ENCODE peak calls at places on chromosomes 13 and 19, in nine cellular contexts. Y, T, L, M, B, J, A, D and U are unnamed samples.

GRCh38 chr13:42968906-42969305 is 23.1 kb downstream of the EPSTI1 start:
- DNase-seq in Y (no peak), T (no peak), L (peak), M (no peak), B (peak), J (no peak), A (peak), D (no peak), U (peak)

GRCh38 chr13:46578590-46578975 is 25.6 kb downstream of the LRCH1 start:
- DNase-seq in Y (no peak), T (no peak), L (no peak), M (no peak), B (no peak), J (no peak), A (no peak), D (no peak), U (no peak)

GRCh38 chr19:54017266-54017665 is 25.8 kb downstream of the CACNG6 start:
- DNase-seq in Y (no peak), T (no peak), L (no peak), M (no peak), B (no peak), J (no peak), A (no peak), D (no peak), U (no peak)

GRCh38 chr13:27130223-27131015 is 41.2 kb downstream of the USP12 start:
- DNase-seq in Y (no peak), T (no peak), L (no peak), M (no peak), B (no peak), J (peak), A (no peak), D (no peak), U (no peak)

GRCh38 chr13:114115191-114115671 is 17.2 kb downstream of the RASA3 start:
- DNase-seq in Y (peak), T (peak), L (no peak), M (peak), B (peak), J (peak), A (peak), D (peak), U (peak)

GRCh38 chr19:8690753-8691539 is 7.6 kb downstream of the ACTL9 start:
- DNase-seq in Y (no peak), T (no peak), L (no peak), M (no peak), B (no peak), J (no peak), A (no peak), D (no peak), U (no peak)

GRCh38 chr13:95098916-95099315 is 202.3 kb downstream of the ABCC4 start:
- DNase-seq in Y (no peak), T (no peak), L (no peak), M (no peak), B (no peak), J (no peak), A (no peak), D (no peak), U (no peak)

GRCh38 chr13:21395953-21396352 is 63.1 kb downstream of the ZDHHC20 start:
- DNase-seq in Y (no peak), T (no peak), L (no peak), M (no peak), B (no peak), J (no peak), A (no peak), D (no peak), U (no peak)

GRCh38 chr13:31895687-31896086 is 135.9 kb upstream of the FRY start:
- DNase-seq in Y (no peak), T (no peak), L (no peak), M (no peak), B (no peak), J (no peak), A (no peak), D (no peak), U (no peak)

GRCh38 chr19:16497042-16497441 is 848 bp downstream of the C19orf44 start:
- DNase-seq in Y (no peak), T (no peak), L (no peak), M (no peak), B (no peak), J (no peak), A (no peak), D (no peak), U (no peak)

GRCh38 chr19:16495982-16496612 is at the start of the genes C19orf44 and CALR3:
- DNase-seq in Y (peak), T (peak), L (peak), M (peak), B (peak), J (peak), A (peak), D (peak), U (peak)

GRCh38 chr19:16497837-16498236 is 1.6 kb downstream of the C19orf44 start:
- DNase-seq in Y (no peak), T (no peak), L (no peak), M (no peak), B (no peak), J (no peak), A (no peak), D (no peak), U (no peak)

GRCh38 chr19:16496613-16496983 is 404 bp downstream of the C19orf44 start:
- DNase-seq in Y (no peak), T (no peak), L (no peak), M (peak), B (peak), J (peak), A (peak), D (no peak), U (peak)
- H3K27ac ChIP-seq in Y (peak), T (peak), L (peak), M (peak), B (peak), J (no peak), A (peak), D (no peak), U (no peak)

GRCh38 chr19:3712663-3713531 is 4.7 kb downstream of the TJP3 start:
- DNase-seq in Y (no peak), T (no peak), L (no peak), M (no peak), B (peak), J (no peak), A (peak), D (no peak), U (peak)

GRCh38 chr19:3710265-3710812 is 2.2 kb downstream of the TJP3 start:
- DNase-seq in Y (peak), T (peak), L (peak), M (peak), B (peak), J (peak), A (peak), D (peak), U (peak)

GRCh38 chr19:3707868-3708206 is 347 bp upstream of the TJP3 start:
- DNase-seq in Y (no peak), T (no peak), L (no peak), M (no peak), B (no peak), J (no peak), A (no peak), D (no peak), U (no peak)

GRCh38 chr19:3708207-3708931 is at the start of gene TJP3:
- DNase-seq in Y (no peak), T (peak), L (peak), M (no peak), B (peak), J (peak), A (peak), D (no peak), U (peak)
- TF ChIP-seq POLR2A in Y (no peak), T (peak), L (peak), M (no peak), B (no peak), J (no peak), A (peak), D (no peak), U (no peak)

GRCh38 chr13:110448677-110449076 is 112.8 kb downstream of the RAB20 start:
- DNase-seq in Y (no peak), T (no peak), L (peak), M (no peak), B (no peak), J (no peak), A (no peak), D (no peak), U (no peak)
- H3K27ac ChIP-seq in Y (no peak), T (no peak), L (peak), M (no peak), B (no peak), J (no peak), A (peak), D (no peak), U (no peak)

GRCh38 chr13:101535192-101535746 is 82.8 kb downstream of the ITGBL1 start:
- DNase-seq in Y (no peak), T (no peak), L (no peak), M (no peak), B (no peak), J (no peak), A (no peak), D (no peak), U (no peak)
- TF ChIP-seq POLR2A in Y (no peak), T (no peak), L (no peak), M (no peak), B (no peak), J (no peak), A (no peak), D (no peak), U (no peak)

GRCh38 chr19:6026390-6026897 is 48.5 kb upstream of the RANBP3 start:
- DNase-seq in Y (no peak), T (no peak), L (no peak), M (no peak), B (no peak), J (no peak), A (no peak), D (no peak), U (no peak)

GRCh38 chr19:6021878-6022569 is 44.1 kb upstream of the RANBP3 start:
- DNase-seq in Y (peak), T (peak), L (peak), M (peak), B (peak), J (peak), A (peak), D (peak), U (peak)

GRCh38 chr19:6023085-6023682 is 45.2 kb upstream of the RANBP3 start:
- DNase-seq in Y (no peak), T (no peak), L (no peak), M (no peak), B (no peak), J (no peak), A (no peak), D (peak), U (no peak)

GRCh38 chr19:6022570-6023049 is 44.7 kb upstream of the RANBP3 start:
- DNase-seq in Y (no peak), T (no peak), L (no peak), M (no peak), B (no peak), J (no peak), A (no peak), D (no peak), U (no peak)

DNA sequence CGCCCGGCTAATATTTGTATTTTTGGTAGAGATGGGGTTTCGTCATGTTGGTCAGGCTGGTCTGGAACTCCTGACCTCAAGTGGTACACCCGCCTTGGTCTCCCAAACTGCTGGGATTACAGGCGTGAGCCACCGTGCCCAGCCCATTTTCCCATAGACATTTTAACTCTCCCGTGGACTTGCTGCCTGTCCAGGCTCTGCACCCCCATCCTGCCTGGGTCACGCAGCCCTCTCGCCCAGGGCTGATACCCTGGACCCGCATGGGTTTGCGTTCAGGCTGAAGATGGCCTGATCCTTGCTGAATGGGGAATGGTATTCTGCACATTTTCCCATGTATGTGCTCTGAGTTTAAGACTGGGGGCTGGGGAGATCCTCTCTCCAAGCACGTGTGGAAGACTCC is 46.0 kb upstream of the RANBP3 start:
- DNase-seq in Y (no peak), T (no peak), L (no peak), M (no peak), B (no peak), J (no peak), A (no peak), D (peak), U (no peak)
- H3K27ac ChIP-seq in Y (no peak), T (no peak), L (no peak), M (no peak), B (no peak), J (no peak), A (no peak), D (no peak), U (no peak)

GRCh38 chr19:17747205-17748098 is 3.8 kb upstream of the FCHO1 start:
- DNase-seq in Y (peak), T (peak), L (peak), M (peak), B (peak), J (peak), A (peak), D (peak), U (peak)
- TF ChIP-seq POLR2A in Y (no peak), T (no peak), L (no peak), M (no peak), B (no peak), J (no peak), A (no peak), D (no peak), U (no peak)

GRCh38 chr19:44740351-44740824 is 8.1 kb upstream of the BCL3 start:
- DNase-seq in Y (peak), T (peak), L (no peak), M (no peak), B (no peak), J (no peak), A (no peak), D (no peak), U (peak)

GRCh38 chr19:44741258-44741731 is 7.2 kb upstream of the BCL3 start:
- DNase-seq in Y (no peak), T (no peak), L (no peak), M (no peak), B (no peak), J (no peak), A (peak), D (no peak), U (no peak)

GRCh38 chr19:44738161-44738535 is 10.4 kb upstream of the BCL3 start:
- DNase-seq in Y (no peak), T (no peak), L (no peak), M (no peak), B (no peak), J (no peak), A (no peak), D (no peak), U (no peak)

GRCh38 chr19:44737238-44738160 is 11.0 kb upstream of the BCL3 start:
- DNase-seq in Y (no peak), T (peak), L (no peak), M (no peak), B (no peak), J (peak), A (peak), D (peak), U (peak)

GRCh38 chr19:44738603-44739585 is 9.6 kb upstream of the BCL3 start:
- DNase-seq in Y (no peak), T (peak), L (no peak), M (no peak), B (peak), J (peak), A (peak), D (peak), U (peak)
- H3K27ac ChIP-seq in Y (no peak), T (no peak), L (peak), M (peak), B (peak), J (no peak), A (peak), D (peak), U (peak)

DNA sequence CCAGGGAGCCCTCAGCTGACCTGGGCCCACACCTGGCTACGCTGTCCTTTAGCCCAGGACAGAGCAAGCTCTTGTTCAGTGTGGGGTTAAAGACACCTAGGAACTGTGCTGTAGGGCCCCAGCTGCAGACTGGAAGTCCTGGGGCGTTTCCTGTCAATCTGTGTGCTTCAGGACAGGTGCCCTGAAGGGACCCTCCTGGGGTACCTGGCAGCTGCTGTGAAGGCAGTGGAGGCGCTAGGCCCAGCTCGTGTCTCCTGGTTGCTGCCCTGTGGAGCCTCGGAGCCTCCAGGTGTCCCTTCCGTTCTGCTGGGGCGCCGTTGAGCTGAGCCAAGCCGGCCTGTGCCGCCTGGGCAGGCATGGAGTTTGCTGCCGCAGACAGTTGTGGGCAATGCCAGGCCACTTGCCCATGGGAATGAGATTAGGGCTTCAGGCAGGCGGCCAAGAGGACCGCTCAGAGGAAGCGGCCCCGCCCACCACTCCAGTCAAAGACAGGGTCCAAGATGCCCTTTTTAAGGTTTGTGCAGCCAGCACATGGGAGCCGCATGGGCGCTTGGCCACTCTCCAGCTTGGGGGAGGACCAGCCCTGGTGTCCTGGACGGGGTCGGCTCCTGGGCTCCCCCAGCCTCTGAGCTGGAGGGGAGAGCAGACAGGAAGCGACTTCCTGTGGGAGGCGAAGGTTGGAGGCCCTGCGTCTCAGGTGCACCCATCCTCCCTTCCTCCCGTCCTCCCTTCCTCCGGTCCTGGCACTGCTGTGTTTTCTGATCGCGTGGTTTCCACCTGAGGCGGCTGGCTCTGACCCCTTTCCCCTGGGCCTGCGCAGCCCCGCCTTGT is 4.0 kb downstream of the PTBP1 start:
- DNase-seq in Y (peak), T (no peak), L (no peak), M (peak), B (peak), J (peak), A (peak), D (no peak), U (peak)
- TF ChIP-seq POLR2A in Y (peak), T (no peak), L (no peak), M (no peak), B (no peak), J (no peak), A (no peak), D (no peak), U (peak)

GRCh38 chr19:38900816-38901215 is 1.0 kb downstream of the NFKBIB start:
- DNase-seq in Y (no peak), T (no peak), L (no peak), M (no peak), B (no peak), J (no peak), A (no peak), D (no peak), U (no peak)
- H3K27ac ChIP-seq in Y (peak), T (peak), L (peak), M (peak), B (no peak), J (peak), A (peak), D (no peak), U (no peak)